ENCODE peak calls at places on chromosome 5, in four cellular contexts. One of them, this sample, is unnamed.
A peak's percentile ranks its signal among the peaks of the same experiment; 100 is the strongest.

GRCh38 chr5:155943516-155944407 is 383.2 kb upstream of the SGCD start:
- DNase-seq in GM12892: no peak
- DNase-seq in SK-N-SH: peak; percentile 52
- DNase-seq in H1: peak; percentile 53
- DNase-seq in this sample: peak; percentile 6

GRCh38 chr5:56669534-56670483 is 145.5 kb upstream of the MAP3K1 start:
- DNase-seq in GM12892: peak; percentile 48
- DNase-seq in SK-N-SH: no peak
- DNase-seq in H1: peak; percentile 47
- DNase-seq in this sample: peak; percentile 51

GRCh38 chr5:140916325-140916724 is 9.8 kb upstream of the PCDHAC1 start:
- DNase-seq in GM12892: no peak
- DNase-seq in SK-N-SH: no peak
- DNase-seq in H1: no peak
- DNase-seq in this sample: no peak

GRCh38 chr5:138469540-138470321 is 4.5 kb downstream of the EGR1 start:
- DNase-seq in GM12892: no peak
- DNase-seq in SK-N-SH: peak; percentile 39
- DNase-seq in H1: no peak
- DNase-seq in this sample: no peak

GRCh38 chr5:133360693-133361479 is 251.5 kb downstream of the FSTL4 start:
- DNase-seq in GM12892: no peak
- DNase-seq in SK-N-SH: no peak
- DNase-seq in H1: peak; percentile 31
- DNase-seq in this sample: no peak

GRCh38 chr5:120640793-120641192 is 176.7 kb downstream of the PRR16 start:
- DNase-seq in GM12892: no peak
- DNase-seq in SK-N-SH: no peak
- DNase-seq in H1: no peak
- DNase-seq in this sample: no peak

GRCh38 chr5:73030531-73030930 is 74.7 kb downstream of the FCHO2 start:
- DNase-seq in GM12892: no peak
- DNase-seq in SK-N-SH: no peak
- DNase-seq in H1: no peak
- DNase-seq in this sample: no peak

GRCh38 chr5:5767286-5767928 is 344.9 kb downstream of the ICE1 start:
- DNase-seq in GM12892: no peak
- DNase-seq in SK-N-SH: no peak
- DNase-seq in H1: no peak
- DNase-seq in this sample: no peak

GRCh38 chr5:160548949-160549665 is 127.5 kb downstream of the PTTG1 start:
- DNase-seq in GM12892: no peak
- DNase-seq in SK-N-SH: no peak
- DNase-seq in H1: no peak
- DNase-seq in this sample: no peak

GRCh38 chr5:31581498-31582099 is 49.5 kb downstream of the C5orf22 start:
- DNase-seq in GM12892: no peak
- DNase-seq in SK-N-SH: peak; percentile 39
- DNase-seq in H1: no peak
- DNase-seq in this sample: no peak

GRCh38 chr5:170267431-170268152 is 30.0 kb downstream of the LCP2 start:
- DNase-seq in GM12892: peak; percentile 66
- DNase-seq in SK-N-SH: peak; percentile 84
- DNase-seq in H1: peak; percentile 83
- DNase-seq in this sample: peak; percentile 75

GRCh38 chr5:34957299-34957698 is 27.9 kb downstream of the DNAJC21 start:
- DNase-seq in GM12892: no peak
- DNase-seq in SK-N-SH: no peak
- DNase-seq in H1: no peak
- DNase-seq in this sample: no peak

GRCh38 chr5:4189317-4189716 is 593.7 kb downstream of the IRX1 start:
- DNase-seq in GM12892: no peak
- DNase-seq in SK-N-SH: no peak
- DNase-seq in H1: no peak
- DNase-seq in this sample: no peak

GRCh38 chr5:15500326-15500958 is 462 bp downstream of the FBXL7 start:
- DNase-seq in GM12892: no peak
- DNase-seq in SK-N-SH: no peak
- DNase-seq in H1: peak; percentile 79
- DNase-seq in this sample: no peak

GRCh38 chr5:149464796-149465489 is 85.9 kb upstream of the IL17B start:
- DNase-seq in GM12892: no peak
- DNase-seq in SK-N-SH: no peak
- DNase-seq in H1: no peak
- DNase-seq in this sample: no peak

GRCh38 chr5:135451581-135452360 is at the start of gene TIFAB:
- DNase-seq in GM12892: no peak
- DNase-seq in SK-N-SH: no peak
- DNase-seq in H1: no peak
- DNase-seq in this sample: no peak

GRCh38 chr5:35803221-35803651 is 53.5 kb upstream of the IL7R start:
- DNase-seq in GM12892: no peak
- DNase-seq in SK-N-SH: peak; percentile 71
- DNase-seq in H1: peak; percentile 51
- DNase-seq in this sample: no peak

GRCh38 chr5:65108786-65109743 is 340.3 kb downstream of the CWC27 start:
- DNase-seq in GM12892: no peak
- DNase-seq in SK-N-SH: no peak
- DNase-seq in H1: no peak
- DNase-seq in this sample: no peak

GRCh38 chr5:134111741-134112647 is 2.5 kb upstream of the TCF7 start:
- DNase-seq in GM12892: no peak
- DNase-seq in SK-N-SH: no peak
- DNase-seq in H1: no peak
- DNase-seq in this sample: no peak

GRCh38 chr5:74367931-74368330 is 272.6 kb downstream of the ENC1 start:
- DNase-seq in GM12892: no peak
- DNase-seq in SK-N-SH: no peak
- DNase-seq in H1: no peak
- DNase-seq in this sample: no peak

GRCh38 chr5:82635561-82636288 is 357.6 kb upstream of the RPS23 start:
- DNase-seq in GM12892: no peak
- DNase-seq in SK-N-SH: no peak
- DNase-seq in H1: no peak
- DNase-seq in this sample: no peak

GRCh38 chr5:58185397-58186195 is 274.3 kb downstream of the PLK2 start:
- DNase-seq in GM12892: no peak
- DNase-seq in SK-N-SH: no peak
- DNase-seq in H1: no peak
- DNase-seq in this sample: no peak

GRCh38 chr5:31935702-31936347 is 238.3 kb downstream of the GOLPH3 start:
- DNase-seq in GM12892: no peak
- DNase-seq in SK-N-SH: no peak
- DNase-seq in H1: no peak
- DNase-seq in this sample: no peak

DNA sequence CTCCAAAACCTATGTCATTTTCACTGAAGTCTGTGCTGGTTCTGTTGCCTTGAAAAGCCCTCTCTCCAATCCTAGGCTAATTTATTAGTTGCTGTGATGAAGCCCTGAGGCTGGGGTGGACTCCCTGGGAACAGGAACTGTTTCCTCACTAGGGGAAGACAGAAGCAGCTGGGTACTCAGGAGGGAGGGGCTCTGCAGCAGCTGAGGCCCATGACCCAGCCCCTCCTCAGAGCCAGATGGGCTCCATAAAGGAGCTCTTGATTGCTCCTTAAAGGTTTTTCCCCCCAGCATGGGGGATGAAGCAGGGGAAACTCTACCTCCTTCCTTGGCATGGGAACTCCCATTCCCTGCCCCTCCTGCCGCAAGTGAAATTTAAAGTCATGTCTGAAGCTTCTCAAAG is 3.4 kb downstream of the FBLL1 start:
- DNase-seq in GM12892: no peak
- DNase-seq in SK-N-SH: peak; percentile 51
- DNase-seq in H1: no peak
- DNase-seq in this sample: no peak
- TF ChIP-seq TAF1 in GM12892: no peak
- TF ChIP-seq TAF1 in SK-N-SH: no peak
- TF ChIP-seq TAF1 in H1: no peak
- TF ChIP-seq TAF1 in this sample: no peak

DNA sequence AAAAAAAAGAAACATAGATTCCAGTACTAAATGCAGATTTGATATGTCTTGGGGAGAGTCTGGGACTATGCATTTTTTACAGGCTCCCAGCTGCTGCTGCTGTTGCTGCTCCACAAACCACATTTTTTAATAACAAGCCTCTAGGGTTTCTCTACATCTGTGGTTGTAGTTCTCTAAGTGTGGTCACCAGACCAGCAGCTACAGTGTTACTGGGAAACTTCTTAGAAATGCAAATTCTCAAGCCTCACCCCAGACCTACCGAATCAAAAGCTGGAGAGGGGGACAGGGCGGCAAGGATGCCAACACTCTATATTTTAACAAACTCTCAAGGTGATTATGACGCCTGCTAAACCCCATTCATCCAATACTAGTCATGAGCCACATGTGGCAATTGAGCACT is 293.4 kb upstream of the PTGER4 start:
- DNase-seq in GM12892: no peak
- DNase-seq in SK-N-SH: no peak
- DNase-seq in H1: no peak
- DNase-seq in this sample: no peak
- TF ChIP-seq TAF1 in GM12892: no peak
- TF ChIP-seq TAF1 in SK-N-SH: no peak
- TF ChIP-seq TAF1 in H1: no peak
- TF ChIP-seq TAF1 in this sample: no peak

GRCh38 chr5:10857333-10857723 is 96.3 kb upstream of the DAP start:
- DNase-seq in GM12892: no peak
- DNase-seq in SK-N-SH: no peak
- DNase-seq in H1: no peak
- DNase-seq in this sample: no peak
- TF ChIP-seq TAF1 in GM12892: no peak
- TF ChIP-seq TAF1 in SK-N-SH: no peak
- TF ChIP-seq TAF1 in H1: no peak
- TF ChIP-seq TAF1 in this sample: no peak

GRCh38 chr5:151093476-151093889 is 12.6 kb upstream of the TNIP1 start:
- DNase-seq in GM12892: no peak
- DNase-seq in SK-N-SH: no peak
- DNase-seq in H1: no peak
- DNase-seq in this sample: no peak
- TF ChIP-seq TAF1 in GM12892: no peak
- TF ChIP-seq TAF1 in SK-N-SH: no peak
- TF ChIP-seq TAF1 in H1: no peak
- TF ChIP-seq TAF1 in this sample: no peak

DNA sequence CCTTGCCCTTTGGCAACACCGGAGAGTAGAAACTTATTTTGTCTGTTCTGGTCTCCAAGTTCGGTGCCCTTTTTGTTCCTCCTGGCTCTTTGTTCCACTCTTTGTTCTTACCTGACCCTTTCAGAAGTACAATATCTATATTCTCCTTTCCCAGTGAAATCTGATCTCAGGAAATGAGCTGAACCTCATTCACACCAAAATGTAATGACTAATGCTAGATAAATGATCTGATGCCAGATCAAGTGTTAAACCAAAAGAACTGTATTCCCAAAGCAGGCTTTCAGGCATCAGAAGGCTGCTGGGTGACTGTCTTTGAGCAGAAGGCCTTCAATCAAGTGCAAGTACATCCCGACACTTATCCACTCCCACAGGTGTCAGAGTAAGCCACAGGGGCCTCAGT is 156.4 kb downstream of the SPOCK1 start:
- DNase-seq in GM12892: no peak
- DNase-seq in SK-N-SH: no peak
- DNase-seq in H1: no peak
- DNase-seq in this sample: no peak
- TF ChIP-seq TAF1 in GM12892: no peak
- TF ChIP-seq TAF1 in SK-N-SH: no peak
- TF ChIP-seq TAF1 in H1: no peak
- TF ChIP-seq TAF1 in this sample: no peak

This sample was measured in GM12891.